ENCODE peak calls at places on chromosomes 3 and 15, in six cellular contexts. R is tibial nerve; O is right cardiac atrium; Q is uterus; K is CD4-positive, CD25-positive, alpha-beta regulatory T cell; M is right atrium auricular region. H is an unnamed sample.

GRCh38 chr3:133136114-133137041 is 98.2 kb downstream of the TMEM108 start:
- DNase-seq in R (no peak), O (no peak), Q (no peak), K (no peak), M (no peak), H (no peak)

GRCh38 chr3:63753567-63753966 is 65.5 kb upstream of the C3orf49 start:
- DNase-seq in R (no peak), O (no peak), Q (no peak), K (no peak), M (no peak), H (no peak)

GRCh38 chr3:149080011-149080698 is 6.2 kb downstream of the HLTF start:
- DNase-seq in R (no peak), O (no peak), Q (no peak), K (no peak), M (no peak), H (no peak)

GRCh38 chr3:33313331-33313730 is 36.1 kb downstream of the FBXL2 start:
- DNase-seq in R (no peak), O (no peak), Q (no peak), K (no peak), M (no peak), H (no peak)

GRCh38 chr15:101810905-101811304 is 1.1 kb upstream of the OR4F15 start:
- DNase-seq in R (no peak), O (no peak), Q (no peak), K (peak; percentile 10), M (no peak), H (no peak)

GRCh38 chr3:105459566-105460290 is 93.0 kb downstream of the ALCAM start:
- DNase-seq in R (no peak), O (no peak), Q (no peak), K (no peak), M (no peak), H (no peak)

GRCh38 chr3:190883973-190884832 is 21.7 kb upstream of the GMNC start:
- DNase-seq in R (peak; percentile 16), O (peak; percentile 51), Q (peak; percentile 18), K (peak; percentile 49), M (no peak), H (peak; percentile 29)

GRCh38 chr15:70486451-70487379 is 276.6 kb downstream of the UACA start:
- DNase-seq in R (no peak), O (no peak), Q (no peak), K (no peak), M (no peak), H (no peak)

GRCh38 chr3:170751083-170751893 is 118.7 kb downstream of the RPL22L1 start:
- DNase-seq in R (peak; percentile 58), O (peak; percentile 82), Q (peak; percentile 38), K (no peak), M (peak; percentile 72), H (peak; percentile 42)

GRCh38 chr15:68553994-68554715 is 24.6 kb upstream of the CORO2B start:
- DNase-seq in R (peak; percentile 58), O (peak; percentile 71), Q (peak; percentile 55), K (peak; percentile 43), M (peak; percentile 70), H (peak; percentile 78)

GRCh38 chr3:32326791-32327190 is 64.9 kb upstream of the CMTM7 start:
- DNase-seq in R (no peak), O (no peak), Q (no peak), K (no peak), M (no peak), H (no peak)

GRCh38 chr15:81859737-81860516 is 185.9 kb downstream of the MEX3B start:
- DNase-seq in R (no peak), O (no peak), Q (no peak), K (no peak), M (no peak), H (no peak)

GRCh38 chr3:159664653-159665052 is 324.0 kb upstream of the IL12A start:
- DNase-seq in R (no peak), O (no peak), Q (no peak), K (no peak), M (no peak), H (no peak)

GRCh38 chr15:22903961-22904534 is 65.6 kb downstream of the NIPA2 start:
- DNase-seq in R (no peak), O (no peak), Q (no peak), K (no peak), M (no peak), H (no peak)

GRCh38 chr15:39427705-39428104 is 153.2 kb upstream of the THBS1 start:
- DNase-seq in R (no peak), O (peak; percentile 67), Q (no peak), K (no peak), M (peak; percentile 70), H (peak; percentile 28)

GRCh38 chr3:39467394-39468107 is at the start of gene MOBP:
- DNase-seq in R (no peak), O (no peak), Q (no peak), K (no peak), M (no peak), H (no peak)

GRCh38 chr3:14631687-14632444 is 19.7 kb upstream of the CCDC174 start:
- DNase-seq in R (no peak), O (no peak), Q (no peak), K (no peak), M (no peak), H (no peak)

GRCh38 chr15:42800731-42801474 is 64.0 kb upstream of the CDAN1 start:
- DNase-seq in R (no peak), O (no peak), Q (no peak), K (no peak), M (no peak), H (no peak)

GRCh38 chr3:47961036-47961435 is 55.2 kb downstream of the MAP4 start:
- DNase-seq in R (no peak), O (no peak), Q (no peak), K (no peak), M (no peak), H (no peak)

GRCh38 chr3:155232605-155233004 is 60.9 kb downstream of the STRIT1 start:
- DNase-seq in R (peak; percentile 56), O (peak; percentile 83), Q (peak; percentile 71), K (no peak), M (peak; percentile 90), H (peak; percentile 72)

GRCh38 chr3:59185586-59186381 is 136.0 kb upstream of the CFAP20DC start:
- DNase-seq in R (no peak), O (no peak), Q (no peak), K (no peak), M (no peak), H (no peak)

GRCh38 chr15:97955040-97955439 is 5.5 kb upstream of the ARRDC4 start:
- DNase-seq in R (no peak), O (no peak), Q (no peak), K (no peak), M (no peak), H (no peak)

DNA sequence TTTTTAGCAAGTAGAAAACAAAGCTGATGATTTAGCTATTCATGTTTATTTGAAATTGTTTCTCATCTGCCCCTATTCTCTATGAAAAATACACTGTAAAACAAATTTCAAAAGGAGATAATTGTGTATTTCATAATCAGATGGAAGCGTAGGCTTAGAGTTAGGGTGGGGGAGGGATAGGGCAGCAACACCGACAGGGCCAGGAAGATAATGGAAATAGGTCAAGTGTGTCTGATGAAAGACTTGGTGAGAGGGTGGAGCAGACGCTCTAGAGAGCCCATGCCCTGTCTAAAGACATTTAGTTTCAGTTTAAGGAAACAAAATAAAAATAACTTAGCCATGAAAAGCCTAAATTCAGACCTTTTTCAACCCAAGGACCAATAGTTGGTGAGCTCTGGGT is 51.6 kb upstream of the ARL6 start:
- DNase-seq in R (no peak), O (no peak), Q (no peak), K (no peak), M (no peak), H (no peak)
- H3K4me3 ChIP-seq in R (no peak overlapping the region), O (no peak overlapping the region), Q (no peak overlapping the region), K (no peak overlapping the region), M (no peak overlapping the region), H (no peak overlapping the region)

DNA sequence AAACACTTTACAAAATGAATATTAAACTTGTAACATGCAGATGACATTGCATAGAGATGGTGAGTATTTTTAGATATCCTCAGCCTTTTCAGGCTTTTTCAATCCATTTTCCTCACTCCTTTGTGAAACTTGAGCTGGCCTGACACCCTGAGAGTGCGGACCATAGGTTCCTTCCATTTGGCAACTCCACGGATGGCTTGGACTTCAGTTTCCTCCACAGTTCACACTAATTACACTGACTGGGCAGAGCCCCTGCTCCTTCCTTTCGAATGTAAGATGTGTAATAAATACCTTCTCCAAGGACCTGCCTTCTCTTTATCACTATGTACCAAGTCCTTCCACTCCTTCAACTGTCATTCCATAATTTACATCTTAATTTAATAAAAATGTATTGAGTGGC is 141.7 kb upstream of the LRIG1 start:
- DNase-seq in R (no peak), O (no peak), Q (no peak), K (no peak), M (no peak), H (no peak)
- H3K27ac ChIP-seq in R (no peak overlapping the region), O (no peak overlapping the region), Q (no peak overlapping the region), K (no peak overlapping the region), M (no peak overlapping the region), H (no peak overlapping the region)

GRCh38 chr3:152296990-152297389 is 28.3 kb downstream of the MBNL1 start:
- DNase-seq in R (no peak), O (no peak), Q (no peak), K (no peak), M (no peak), H (no peak)

GRCh38 chr3:152299243-152299976 is 30.7 kb downstream of the MBNL1 start:
- DNase-seq in R (no peak), O (peak; percentile 54), Q (no peak), K (peak; percentile 71), M (no peak), H (no peak)

GRCh38 chr3:152296382-152296781 is 27.7 kb downstream of the MBNL1 start:
- DNase-seq in R (no peak), O (no peak), Q (no peak), K (no peak), M (no peak), H (no peak)

GRCh38 chr3:152300029-152300764 is 31.5 kb downstream of the MBNL1 start:
- DNase-seq in R (no peak), O (no peak), Q (no peak), K (no peak), M (no peak), H (no peak)

DNA sequence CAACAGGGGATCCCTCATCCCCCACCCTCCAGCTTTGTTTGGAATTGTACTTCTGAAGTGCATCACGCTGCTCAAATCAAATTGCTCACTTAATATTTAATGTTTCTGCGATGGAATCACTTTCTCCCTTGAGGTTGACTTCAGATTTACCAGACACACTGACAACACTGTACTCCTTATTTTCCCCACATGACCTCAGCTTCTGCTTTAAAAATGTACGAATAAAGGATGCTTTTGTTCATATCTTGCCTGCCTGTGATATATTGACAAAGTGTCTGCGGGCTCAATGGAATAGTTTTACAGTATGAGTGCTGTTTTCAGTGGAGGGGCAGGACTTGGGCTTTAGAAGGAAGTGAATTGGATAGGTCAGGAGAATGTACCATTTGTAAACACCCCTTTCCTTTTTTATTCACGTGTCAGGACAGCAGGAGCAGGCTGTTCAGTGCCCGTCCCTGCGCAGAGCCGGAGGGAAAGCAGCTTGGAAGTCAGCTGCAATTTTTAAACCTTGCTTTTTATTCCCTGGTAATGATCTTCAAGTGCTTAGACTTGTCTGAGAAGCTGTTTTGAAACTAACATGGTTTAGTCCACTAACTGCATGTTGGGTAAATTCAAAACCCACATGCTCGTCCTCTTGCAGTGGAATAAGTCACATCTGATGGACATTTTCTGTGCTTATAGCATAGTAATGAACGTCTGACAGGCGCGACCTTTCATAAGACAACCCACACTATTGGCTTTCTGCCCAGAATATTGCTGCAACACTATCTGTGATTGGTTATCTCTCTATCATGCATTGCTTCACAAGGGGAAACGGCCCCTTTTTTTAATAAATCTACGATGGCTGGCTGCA is 29.9 kb downstream of the MBNL1 start:
- DNase-seq in R (no peak), O (peak; percentile 68), Q (peak; percentile 44), K (peak; percentile 65), M (no peak), H (peak; percentile 63)
- H3K4me1 ChIP-seq in R (peaks cover 96% of the 10 kb centered on the region), O (peaks cover 10% of the 10 kb centered on the region), Q (peaks cover under 1% of the 10 kb centered on the region), K (peaks cover 93% of the 10 kb centered on the region), M (no peaks in the 10 kb centered on the region), H (peaks cover 68% of the 10 kb centered on the region)

GRCh38 chr3:187368765-187369450 is 723 bp downstream of the RTP4 start:
- DNase-seq in R (no peak), O (no peak), Q (no peak), K (peak; percentile 25), M (no peak), H (no peak)
- H3K4me3 ChIP-seq in R (peak overlapping the region; percentile 62), O (peak overlapping the region; percentile 75), Q (peak overlapping the region; percentile 27), K (peak overlapping the region; percentile 88), M (peak overlapping the region; percentile 40), H (peak overlapping the region; percentile 57)